ENCODE peak calls at places on chromosomes 11 and 22, in five cellular contexts. G, Q, X, D and Z are unnamed samples.

GRCh38 chr11:99015634-99016454 is 4.9 kb upstream of the CNTN5 start:
- DNase-seq in G (peak; percentile 7), Q (no peak), X (no peak), D (no peak), Z (no peak)

GRCh38 chr22:41987276-41987675 is 11.3 kb upstream of the WBP2NL start:
- DNase-seq in G (no peak), Q (no peak), X (no peak), D (no peak), Z (no peak)

GRCh38 chr11:12664410-12664809 is 9.8 kb upstream of the TEAD1 start:
- DNase-seq in G (no peak), Q (no peak), X (no peak), D (no peak), Z (no peak)

GRCh38 chr11:84947970-84948600 is 679.1 kb downstream of the DLG2 start:
- DNase-seq in G (no peak), Q (no peak), X (no peak), D (no peak), Z (no peak)

GRCh38 chr11:70176940-70177689 is 26.0 kb upstream of the FADD start:
- DNase-seq in G (peak; percentile 32), Q (peak; percentile 19), X (peak; percentile 56), D (no peak), Z (no peak)

GRCh38 chr22:50600541-50600940 is at the start of gene MAPK8IP2:
- DNase-seq in G (no peak), Q (no peak), X (no peak), D (no peak), Z (peak; percentile 61)

GRCh38 chr11:120214581-120214980 is 3.7 kb downstream of the OAF start:
- DNase-seq in G (no peak), Q (no peak), X (no peak), D (no peak), Z (no peak)

GRCh38 chr11:57885298-57886035 is 123.9 kb downstream of the CTNND1 start:
- DNase-seq in G (no peak), Q (no peak), X (peak; percentile 20), D (peak; percentile 19), Z (no peak)

GRCh38 chr11:32529994-32530588 is 53.5 kb upstream of the EIF3M start:
- DNase-seq in G (no peak), Q (no peak), X (no peak), D (no peak), Z (no peak)

GRCh38 chr22:46088541-46089311 is 61.6 kb upstream of the PPARA start:
- DNase-seq in G (no peak), Q (no peak), X (no peak), D (no peak), Z (peak; percentile 79)

GRCh38 chr11:107785401-107785800 is 73.2 kb downstream of the SLC35F2 start:
- DNase-seq in G (no peak), Q (no peak), X (no peak), D (no peak), Z (no peak)

GRCh38 chr22:28375761-28376534 is 303.7 kb downstream of the TTC28 start:
- DNase-seq in G (no peak), Q (no peak), X (no peak), D (no peak), Z (no peak)

GRCh38 chr11:13595166-13595565 is 73.3 kb upstream of the FAR1 start:
- DNase-seq in G (no peak), Q (no peak), X (no peak), D (no peak), Z (no peak)

GRCh38 chr11:14347991-14348390 is 11.0 kb downstream of the RRAS2 start:
- DNase-seq in G (no peak), Q (no peak), X (no peak), D (no peak), Z (no peak)

GRCh38 chr11:121104223-121104831 is 3.3 kb downstream of the TECTA start:
- DNase-seq in G (no peak), Q (no peak), X (no peak), D (no peak), Z (no peak)

GRCh38 chr22:33385611-33386010 is 327.4 kb upstream of the SYN3 start:
- DNase-seq in G (no peak), Q (no peak), X (no peak), D (no peak), Z (no peak)

GRCh38 chr11:120151536-120151935 is 13.6 kb upstream of the TRIM29 start:
- DNase-seq in G (no peak), Q (no peak), X (no peak), D (no peak), Z (no peak)

GRCh38 chr11:77705195-77705876 is 67.7 kb upstream of the CLNS1A start:
- DNase-seq in G (no peak), Q (no peak), X (no peak), D (no peak), Z (no peak)

GRCh38 chr22:40507491-40507890 is 129.0 kb downstream of the MRTFA start:
- DNase-seq in G (no peak), Q (no peak), X (no peak), D (no peak), Z (no peak)

GRCh38 chr22:23704062-23704461 is 13.2 kb downstream of the RGL4 start:
- DNase-seq in G (no peak), Q (no peak), X (no peak), D (no peak), Z (no peak)

GRCh38 chr11:123251656-123252344 is 56.8 kb upstream of the CLMP start:
- DNase-seq in G (no peak), Q (no peak), X (peak; percentile 23), D (no peak), Z (no peak)

GRCh38 chr11:61777234-61778090 is 14.9 kb downstream of the TMEM258 start:
- DNase-seq in G (peak; percentile 43), Q (peak; percentile 44), X (peak; percentile 47), D (no peak), Z (peak; percentile 81)

GRCh38 chr11:119828011-119828410 is 99.0 kb upstream of the NECTIN1 start:
- DNase-seq in G (no peak), Q (no peak), X (peak; percentile 55), D (no peak), Z (no peak)

GRCh38 chr11:34302046-34302921 is 55.5 kb downstream of the ABTB2 start:
- DNase-seq in G (no peak), Q (no peak), X (no peak), D (no peak), Z (no peak)

GRCh38 chr11:11306855-11307254 is 46.2 kb downstream of the CSNK2A3 start:
- DNase-seq in G (no peak), Q (no peak), X (no peak), D (no peak), Z (no peak)

GRCh38 chr22:19626666-19627065 is 87.6 kb upstream of the SEPTIN5 start:
- DNase-seq in G (no peak), Q (no peak), X (no peak), D (no peak), Z (no peak)

GRCh38 chr11:110373061-110373702 is 56.6 kb upstream of the FDX1 start:
- DNase-seq in G (no peak), Q (no peak), X (no peak), D (no peak), Z (no peak)

GRCh38 chr11:64765291-64765803 is 5.6 kb upstream of the PYGM start:
- DNase-seq in G (no peak), Q (no peak), X (no peak), D (no peak), Z (peak; percentile 68)

GRCh38 chr22:26170795-26171194 is 1.5 kb downstream of the SEZ6L start:
- DNase-seq in G (no peak), Q (no peak), X (no peak), D (peak; percentile 65), Z (no peak)

GRCh38 chr11:134634897-134635831 is 223.1 kb upstream of the B3GAT1 start:
- DNase-seq in G (no peak), Q (no peak), X (no peak), D (no peak), Z (peak; percentile 41)

GRCh38 chr22:34696557-34696956 is 369.4 kb upstream of the ISX start:
- DNase-seq in G (no peak), Q (no peak), X (no peak), D (no peak), Z (no peak)

GRCh38 chr11:1202154-1202775 is 20.6 kb upstream of the MUC5B start:
- DNase-seq in G (no peak), Q (no peak), X (no peak), D (peak; percentile 8), Z (peak; percentile 67)

GRCh38 chr11:68328374-68329091 is 16.1 kb downstream of the LRP5 start:
- DNase-seq in G (no peak), Q (no peak), X (peak; percentile 70), D (peak; percentile 32), Z (no peak)

GRCh38 chr11:109508943-109509342 is 87.0 kb downstream of the C11orf87 start:
- DNase-seq in G (no peak), Q (no peak), X (no peak), D (no peak), Z (no peak)

GRCh38 chr11:46099973-46100335 is 21.3 kb downstream of the PHF21A start:
- DNase-seq in G (no peak), Q (no peak), X (no peak), D (no peak), Z (no peak)